ENCODE peak calls at places on chromosomes 2 and 18, in four cellular contexts. H is GM04504; N is stimulated activated CD8-positive, alpha-beta memory T cell treated with anti-CD3 and anti-CD28 coated beads, Interleukin-4, amount 100 ng/mL, for 48 hours; L is HT-29. Q is an unnamed sample.

GRCh38 chr2:121150713-121151112 is 134.3 kb downstream of the TFCP2L1 start:
- DNase-seq in H (no peak), N (no peak), L (no peak), Q (no peak)

GRCh38 chr2:208311954-208312353 is 45.9 kb downstream of the PIKFYVE start:
- DNase-seq in H (no peak), N (no peak), L (no peak), Q (no peak)

GRCh38 chr2:209181984-209182383 is 241.9 kb upstream of the MAP2 start:
- DNase-seq in H (no peak), N (no peak), L (no peak), Q (no peak)

GRCh38 chr18:52007109-52007508 is 332.9 kb upstream of the DCC start:
- DNase-seq in H (no peak), N (no peak), L (no peak), Q (no peak)

GRCh38 chr2:95115418-95115817 is 6.2 kb downstream of the MRPS5 start:
- DNase-seq in H (peak), N (peak), L (peak), Q (peak)

GRCh38 chr2:171960570-171960969 is 38.3 kb downstream of the HAT1 start:
- DNase-seq in H (no peak), N (no peak), L (no peak), Q (no peak)

GRCh38 chr2:226558418-226558817 is 241.2 kb downstream of the IRS1 start:
- DNase-seq in H (no peak), N (no peak), L (no peak), Q (no peak)

GRCh38 chr2:126942427-126943203 is 43.9 kb downstream of the TEX51 start:
- DNase-seq in H (no peak), N (no peak), L (no peak), Q (no peak)

GRCh38 chr18:42574871-42575270 is 540.6 kb downstream of the RIT2 start:
- DNase-seq in H (no peak), N (no peak), L (no peak), Q (no peak)

GRCh38 chr2:880201-880970 is 70.3 kb upstream of the SNTG2 start:
- DNase-seq in H (no peak), N (no peak), L (no peak), Q (no peak)

GRCh38 chr2:62443886-62444285 is 62.1 kb downstream of the TMEM17 start:
- DNase-seq in H (no peak), N (peak), L (no peak), Q (no peak)

GRCh38 chr2:84906108-84906899 is 848 bp downstream of the TMSB10 start:
- DNase-seq in H (no peak), N (peak), L (no peak), Q (no peak)

GRCh38 chr2:232776435-232776834 is at the start of gene KCNJ13:
- DNase-seq in H (no peak), N (no peak), L (peak), Q (no peak)

GRCh38 chr18:10783941-10784340 is 258.1 kb downstream of the NAPG start:
- DNase-seq in H (no peak), N (no peak), L (no peak), Q (no peak)

GRCh38 chr2:177154809-177155208 is 57.8 kb upstream of the HNRNPA3 start:
- DNase-seq in H (no peak), N (no peak), L (no peak), Q (no peak)

GRCh38 chr2:134447669-134448068 is 193.8 kb downstream of the MGAT5 start:
- DNase-seq in H (no peak), N (no peak), L (no peak), Q (no peak)

GRCh38 chr2:138500592-138501426 is 761 bp upstream of the SPOPL start:
- DNase-seq in H (no peak), N (peak), L (no peak), Q (no peak)

GRCh38 chr2:238848941-238849853 is 1.3 kb downstream of the TWIST2 start:
- DNase-seq in H (no peak), N (no peak), L (no peak), Q (no peak)

GRCh38 chr2:105768961-105769452 is 24.3 kb downstream of the NCK2 start:
- DNase-seq in H (no peak), N (peak), L (no peak), Q (no peak)

GRCh38 chr2:189999661-190000060 is 62.9 kb downstream of the MSTN start:
- DNase-seq in H (no peak), N (no peak), L (no peak), Q (no peak)

GRCh38 chr2:151826737-151827157 is 1.5 kb downstream of the ARL5A start:
- DNase-seq in H (no peak), N (no peak), L (peak), Q (no peak)

GRCh38 chr2:39435974-39436591 is 1.0 kb downstream of the MAP4K3 start:
- DNase-seq in H (peak), N (no peak), L (peak), Q (no peak)

GRCh38 chr2:197107291-197108269 is 181.1 kb upstream of the PGAP1 start:
- DNase-seq in H (peak), N (no peak), L (peak), Q (no peak)

GRCh38 chr2:226888971-226889370 is 53.1 kb downstream of the RHBDD1 start:
- DNase-seq in H (no peak), N (no peak), L (no peak), Q (no peak)

GRCh38 chr2:7429733-7430132 is 512.5 kb downstream of the RNF144A start:
- DNase-seq in H (no peak), N (no peak), L (no peak), Q (no peak)

GRCh38 chr18:74425876-74426275 is 31.2 kb downstream of the DIPK1C start:
- DNase-seq in H (no peak), N (no peak), L (no peak), Q (no peak)

GRCh38 chr2:134181219-134181618 is 72.7 kb upstream of the MGAT5 start:
- DNase-seq in H (no peak), N (no peak), L (no peak), Q (peak)

GRCh38 chr2:107669335-107669734 is 157.4 kb upstream of the RGPD4 start:
- DNase-seq in H (no peak), N (no peak), L (no peak), Q (no peak)

GRCh38 chr2:239811806-239812560 is 213.2 kb downstream of the NDUFA10 start:
- DNase-seq in H (no peak), N (no peak), L (no peak), Q (no peak)

GRCh38 chr2:64296695-64297346 is 152.6 kb upstream of the PELI1 start:
- DNase-seq in H (no peak), N (no peak), L (no peak), Q (no peak)

GRCh38 chr2:240440704-240441320 is 5.3 kb downstream of the GPC1 start:
- DNase-seq in H (no peak), N (no peak), L (no peak), Q (no peak)

GRCh38 chr18:78783564-78783960 is 196.1 kb upstream of the SALL3 start:
- DNase-seq in H (no peak), N (no peak), L (no peak), Q (no peak)

GRCh38 chr2:104321800-104322164 is 532.1 kb upstream of the POU3F3 start:
- DNase-seq in H (no peak), N (no peak), L (no peak), Q (no peak)

GRCh38 chr18:7479756-7480155 is 87.4 kb upstream of the PTPRM start:
- DNase-seq in H (no peak), N (no peak), L (no peak), Q (no peak)

GRCh38 chr2:112483047-112483473 is 1.1 kb downstream of the TTL start:
- DNase-seq in H (peak), N (no peak), L (peak), Q (no peak)

GRCh38 chr18:11570770-11571169 is 38.6 kb upstream of the SLC35G4 start:
- DNase-seq in H (peak), N (no peak), L (peak), Q (no peak)

GRCh38 chr18:28961669-28962228 is 784.8 kb upstream of the CDH2 start:
- DNase-seq in H (no peak), N (no peak), L (peak), Q (no peak)

GRCh38 chr18:11932393-11932792 is 24.3 kb upstream of the MPPE1 start:
- DNase-seq in H (no peak), N (no peak), L (no peak), Q (no peak)

GRCh38 chr2:111049792-111050640 is 70.7 kb upstream of the BCL2L11 start:
- DNase-seq in H (no peak), N (no peak), L (no peak), Q (peak)

GRCh38 chr2:144382848-144383247 is 137.1 kb downstream of the ZEB2 start:
- DNase-seq in H (no peak), N (no peak), L (no peak), Q (peak)